ENCODE peak calls at places on chromosomes 12 and 14, in ten cellular contexts. One of them, this sample, is unnamed.

GRCh38 chr12:13816394-13816793 is 165.0 kb downstream of the GRIN2B start:
- DNase-seq in neural progenitor cell: peak; percentile 61
- DNase-seq in fibroblast of lung: no peak
- DNase-seq in kidney epithelial cell: no peak
- DNase-seq in testis: no peak
- DNase-seq in thoracic aorta: no peak
- DNase-seq in gastrocnemius medialis: no peak
- DNase-seq in HCT116: no peak
- DNase-seq in sigmoid colon: no peak
- DNase-seq in CD8-positive, alpha-beta T cell: no peak
- DNase-seq in this sample: no peak

GRCh38 chr14:66634876-66635275 is 126.9 kb downstream of the GPHN start:
- DNase-seq in neural progenitor cell: no peak
- DNase-seq in fibroblast of lung: peak; percentile 35
- DNase-seq in kidney epithelial cell: no peak
- DNase-seq in testis: no peak
- DNase-seq in thoracic aorta: no peak
- DNase-seq in gastrocnemius medialis: no peak
- DNase-seq in HCT116: no peak
- DNase-seq in sigmoid colon: no peak
- DNase-seq in CD8-positive, alpha-beta T cell: no peak
- DNase-seq in this sample: no peak

GRCh38 chr12:59472273-59472672 is 123.6 kb upstream of the SLC16A7 start:
- DNase-seq in neural progenitor cell: no peak
- DNase-seq in fibroblast of lung: no peak
- DNase-seq in kidney epithelial cell: no peak
- DNase-seq in testis: no peak
- DNase-seq in thoracic aorta: no peak
- DNase-seq in gastrocnemius medialis: no peak
- DNase-seq in HCT116: no peak
- DNase-seq in sigmoid colon: no peak
- DNase-seq in CD8-positive, alpha-beta T cell: no peak
- DNase-seq in this sample: no peak

GRCh38 chr14:93832076-93832475 is 43.8 kb upstream of the PRIMA1 start:
- DNase-seq in neural progenitor cell: no peak
- DNase-seq in fibroblast of lung: no peak
- DNase-seq in kidney epithelial cell: no peak
- DNase-seq in testis: no peak
- DNase-seq in thoracic aorta: no peak
- DNase-seq in gastrocnemius medialis: no peak
- DNase-seq in HCT116: no peak
- DNase-seq in sigmoid colon: no peak
- DNase-seq in CD8-positive, alpha-beta T cell: no peak
- DNase-seq in this sample: no peak

GRCh38 chr14:105120056-105120455 is 48.5 kb downstream of the JAG2 start:
- DNase-seq in neural progenitor cell: no peak
- DNase-seq in fibroblast of lung: no peak
- DNase-seq in kidney epithelial cell: no peak
- DNase-seq in testis: no peak
- DNase-seq in thoracic aorta: no peak
- DNase-seq in gastrocnemius medialis: no peak
- DNase-seq in HCT116: no peak
- DNase-seq in sigmoid colon: no peak
- DNase-seq in CD8-positive, alpha-beta T cell: no peak
- DNase-seq in this sample: no peak

GRCh38 chr12:7058163-7058845 is 2.2 kb upstream of the C1S start:
- DNase-seq in neural progenitor cell: no peak
- DNase-seq in fibroblast of lung: no peak
- DNase-seq in kidney epithelial cell: no peak
- DNase-seq in testis: no peak
- DNase-seq in thoracic aorta: no peak
- DNase-seq in gastrocnemius medialis: no peak
- DNase-seq in HCT116: no peak
- DNase-seq in sigmoid colon: no peak
- DNase-seq in CD8-positive, alpha-beta T cell: no peak
- DNase-seq in this sample: no peak

GRCh38 chr14:51298895-51299294 is 58.8 kb downstream of the TMX1 start:
- DNase-seq in neural progenitor cell: no peak
- DNase-seq in fibroblast of lung: peak; percentile 37
- DNase-seq in kidney epithelial cell: no peak
- DNase-seq in testis: no peak
- DNase-seq in thoracic aorta: no peak
- DNase-seq in gastrocnemius medialis: no peak
- DNase-seq in HCT116: no peak
- DNase-seq in sigmoid colon: no peak
- DNase-seq in CD8-positive, alpha-beta T cell: no peak
- DNase-seq in this sample: no peak

GRCh38 chr14:57057803-57058202 is 210.9 kb downstream of the EXOC5 start:
- DNase-seq in neural progenitor cell: no peak
- DNase-seq in fibroblast of lung: no peak
- DNase-seq in kidney epithelial cell: no peak
- DNase-seq in testis: no peak
- DNase-seq in thoracic aorta: no peak
- DNase-seq in gastrocnemius medialis: no peak
- DNase-seq in HCT116: no peak
- DNase-seq in sigmoid colon: no peak
- DNase-seq in CD8-positive, alpha-beta T cell: no peak
- DNase-seq in this sample: no peak

GRCh38 chr14:21867541-21867940 is 193.9 kb upstream of the OR4E1 start:
- DNase-seq in neural progenitor cell: no peak
- DNase-seq in fibroblast of lung: no peak
- DNase-seq in kidney epithelial cell: no peak
- DNase-seq in testis: no peak
- DNase-seq in thoracic aorta: no peak
- DNase-seq in gastrocnemius medialis: no peak
- DNase-seq in HCT116: no peak
- DNase-seq in sigmoid colon: no peak
- DNase-seq in CD8-positive, alpha-beta T cell: no peak
- DNase-seq in this sample: no peak

GRCh38 chr14:38210587-38211257 is 3.0 kb downstream of the SSTR1 start:
- DNase-seq in neural progenitor cell: peak; percentile 69
- DNase-seq in fibroblast of lung: peak; percentile 51
- DNase-seq in kidney epithelial cell: no peak
- DNase-seq in testis: peak; percentile 29
- DNase-seq in thoracic aorta: no peak
- DNase-seq in gastrocnemius medialis: no peak
- DNase-seq in HCT116: no peak
- DNase-seq in sigmoid colon: no peak
- DNase-seq in CD8-positive, alpha-beta T cell: no peak
- DNase-seq in this sample: no peak

DNA sequence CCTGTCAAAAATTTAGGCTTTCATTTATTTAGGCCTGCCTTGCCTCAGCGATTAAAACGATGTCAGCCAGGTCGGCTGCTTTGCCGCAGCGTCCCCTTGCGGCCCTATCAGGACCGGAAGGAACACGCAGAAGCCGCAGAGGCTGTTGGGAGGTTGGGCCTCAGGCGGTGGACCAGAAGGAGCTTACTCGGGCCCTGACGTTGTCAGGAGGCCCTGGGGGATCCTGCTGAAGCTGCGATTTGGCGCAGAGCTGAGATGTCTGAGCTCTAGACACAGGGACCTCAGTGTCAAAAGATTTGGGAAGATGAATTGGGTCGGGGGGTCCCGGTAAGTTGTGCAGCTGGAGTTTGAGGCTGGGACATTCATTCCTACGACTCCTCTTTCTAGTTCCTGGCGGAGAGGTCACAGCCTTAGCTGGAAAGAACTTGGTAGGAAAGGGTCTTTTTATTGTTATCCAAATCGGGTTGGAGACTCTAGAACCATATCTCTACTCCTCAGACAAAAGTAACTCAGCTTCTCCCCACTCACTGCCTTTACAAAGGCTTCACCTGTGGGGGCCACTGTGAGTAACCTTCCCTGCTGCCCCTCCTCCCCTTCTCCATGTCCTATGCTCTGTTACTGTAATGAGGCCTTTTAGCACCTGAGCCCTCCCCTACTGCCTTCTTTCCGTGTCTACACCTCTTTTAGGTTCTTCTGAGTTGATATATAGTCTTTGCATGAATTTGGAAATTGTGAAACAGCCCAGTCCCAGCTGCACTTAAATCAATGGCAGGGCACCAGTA is 6.6 kb upstream of the ABCD2 start:
- DNase-seq in neural progenitor cell: peak; percentile 9
- DNase-seq in fibroblast of lung: no peak
- DNase-seq in kidney epithelial cell: no peak
- DNase-seq in testis: peak; percentile 71
- DNase-seq in thoracic aorta: no peak
- DNase-seq in gastrocnemius medialis: no peak
- DNase-seq in HCT116: no peak
- DNase-seq in sigmoid colon: no peak
- DNase-seq in CD8-positive, alpha-beta T cell: no peak
- DNase-seq in this sample: no peak
- TF ChIP-seq CTCF in neural progenitor cell: no peak
- TF ChIP-seq CTCF in fibroblast of lung: no peak
- TF ChIP-seq CTCF in kidney epithelial cell: no peak
- TF ChIP-seq CTCF in testis: no peak
- TF ChIP-seq CTCF in thoracic aorta: no peak
- TF ChIP-seq CTCF in gastrocnemius medialis: no peak
- TF ChIP-seq CTCF in HCT116: no peak
- TF ChIP-seq CTCF in sigmoid colon: no peak
- TF ChIP-seq CTCF in CD8-positive, alpha-beta T cell: no peak
- TF ChIP-seq CTCF in this sample: no peak

DNA sequence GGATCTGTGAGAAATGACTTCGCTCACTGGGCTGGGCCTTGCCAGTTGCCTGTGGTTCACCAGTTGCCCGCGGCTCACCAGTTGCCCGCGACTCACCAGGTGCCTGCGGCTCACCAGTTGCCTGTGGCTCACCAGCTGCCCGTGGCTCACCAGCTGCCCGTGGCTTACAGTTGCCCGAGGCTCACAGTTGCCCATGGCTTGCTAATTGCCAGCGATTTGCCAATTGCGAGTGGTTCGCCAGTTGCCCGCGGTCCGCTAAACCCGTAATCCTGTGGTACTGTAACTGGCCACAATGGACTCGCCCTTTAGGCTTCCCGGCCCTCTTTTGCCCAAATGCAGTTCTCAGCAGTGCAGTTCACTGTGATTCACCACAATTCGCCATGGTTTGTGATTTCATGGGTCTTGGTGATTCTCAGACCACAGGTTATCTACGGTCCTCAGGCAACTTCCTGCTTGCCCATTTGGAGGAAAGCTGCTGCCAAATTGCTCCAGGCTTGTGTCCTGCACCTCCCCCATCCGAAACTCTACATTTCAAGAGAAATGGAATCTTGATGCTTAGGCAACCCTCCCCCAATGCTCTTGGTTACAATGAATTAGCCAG is 15.0 kb upstream of the MEG3 start:
- DNase-seq in neural progenitor cell: no peak
- DNase-seq in fibroblast of lung: peak; percentile 77
- DNase-seq in kidney epithelial cell: no peak
- DNase-seq in testis: no peak
- DNase-seq in thoracic aorta: no peak
- DNase-seq in gastrocnemius medialis: no peak
- DNase-seq in HCT116: no peak
- DNase-seq in sigmoid colon: no peak
- DNase-seq in CD8-positive, alpha-beta T cell: no peak
- DNase-seq in this sample: no peak
- H3K27me3 ChIP-seq in neural progenitor cell: no peaks in the 10 kb centered on the region
- H3K27me3 ChIP-seq in fibroblast of lung: no peaks in the 10 kb centered on the region
- H3K27me3 ChIP-seq in kidney epithelial cell: peaks cover 29% of the 10 kb centered on the region
- H3K27me3 ChIP-seq in testis: no peaks in the 10 kb centered on the region
- H3K27me3 ChIP-seq in thoracic aorta: no peaks in the 10 kb centered on the region
- H3K27me3 ChIP-seq in gastrocnemius medialis: peaks cover 10% of the 10 kb centered on the region
- H3K27me3 ChIP-seq in HCT116: no peaks in the 10 kb centered on the region
- H3K27me3 ChIP-seq in sigmoid colon: peaks cover 3% of the 10 kb centered on the region
- H3K27me3 ChIP-seq in CD8-positive, alpha-beta T cell: no peaks in the 10 kb centered on the region
- H3K27me3 ChIP-seq in this sample: no peaks in the 10 kb centered on the region

DNA sequence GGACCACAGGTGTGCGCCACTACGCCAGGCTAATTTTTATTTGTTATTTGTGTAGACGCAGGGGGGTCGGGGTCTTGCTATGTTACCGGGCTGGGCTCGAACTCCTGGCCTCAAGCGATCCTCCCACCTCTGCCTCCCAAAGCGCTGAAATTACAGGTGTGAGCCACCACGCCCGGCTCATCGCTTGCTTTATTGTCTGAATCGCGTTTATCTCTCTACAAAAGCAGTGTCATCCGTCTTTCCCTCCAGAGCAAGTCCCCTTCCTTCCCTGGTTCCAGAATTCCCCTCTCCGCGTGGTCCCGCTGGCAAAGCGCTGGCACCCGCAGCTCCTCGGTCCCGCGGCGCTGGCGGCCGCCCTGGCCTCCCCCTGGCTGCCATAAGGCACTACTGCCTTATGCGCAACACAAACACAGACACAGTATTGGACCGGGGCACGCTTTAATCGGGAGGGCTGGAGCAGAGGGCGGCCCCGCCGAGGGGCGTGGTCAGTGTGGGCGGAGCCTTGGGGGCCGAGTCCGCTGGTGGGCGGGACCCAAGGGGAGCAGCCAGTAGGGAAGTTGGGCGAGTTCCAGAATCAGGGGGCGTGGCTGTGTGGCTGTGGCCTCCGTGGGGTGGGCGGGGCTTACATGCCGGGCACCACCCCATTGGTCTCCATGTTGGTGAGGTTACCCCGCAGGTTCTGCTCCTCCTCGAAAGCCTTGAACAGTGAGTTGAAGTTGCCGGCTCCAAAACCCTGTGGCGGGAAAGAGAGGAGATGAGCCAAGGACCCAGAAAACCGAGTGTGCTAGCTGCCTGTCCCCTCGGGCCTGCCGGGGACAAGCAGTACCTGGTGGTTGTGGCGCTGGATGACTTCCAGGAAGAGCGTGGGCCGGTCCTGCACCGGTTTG is 19.3 kb downstream of the HPD start:
- DNase-seq in neural progenitor cell: peak; percentile 100
- DNase-seq in fibroblast of lung: peak; percentile 93
- DNase-seq in kidney epithelial cell: peak; percentile 86
- DNase-seq in testis: peak; percentile 100
- DNase-seq in thoracic aorta: peak; percentile 100
- DNase-seq in gastrocnemius medialis: peak; percentile 98
- DNase-seq in HCT116: peak; percentile 95
- DNase-seq in sigmoid colon: peak; percentile 100
- DNase-seq in CD8-positive, alpha-beta T cell: peak; percentile 100
- DNase-seq in this sample: peak; percentile 97
- TF ChIP-seq CTCF in neural progenitor cell: peak; percentile 43
- TF ChIP-seq CTCF in fibroblast of lung: peak; percentile 50
- TF ChIP-seq CTCF in kidney epithelial cell: peak; percentile 22
- TF ChIP-seq CTCF in testis: peak; percentile 29
- TF ChIP-seq CTCF in thoracic aorta: peak; percentile 43
- TF ChIP-seq CTCF in gastrocnemius medialis: peak; percentile 64
- TF ChIP-seq CTCF in HCT116: no peak
- TF ChIP-seq CTCF in sigmoid colon: peak; percentile 50
- TF ChIP-seq CTCF in CD8-positive, alpha-beta T cell: peak; percentile 27
- TF ChIP-seq CTCF in this sample: peak; percentile 44

DNA sequence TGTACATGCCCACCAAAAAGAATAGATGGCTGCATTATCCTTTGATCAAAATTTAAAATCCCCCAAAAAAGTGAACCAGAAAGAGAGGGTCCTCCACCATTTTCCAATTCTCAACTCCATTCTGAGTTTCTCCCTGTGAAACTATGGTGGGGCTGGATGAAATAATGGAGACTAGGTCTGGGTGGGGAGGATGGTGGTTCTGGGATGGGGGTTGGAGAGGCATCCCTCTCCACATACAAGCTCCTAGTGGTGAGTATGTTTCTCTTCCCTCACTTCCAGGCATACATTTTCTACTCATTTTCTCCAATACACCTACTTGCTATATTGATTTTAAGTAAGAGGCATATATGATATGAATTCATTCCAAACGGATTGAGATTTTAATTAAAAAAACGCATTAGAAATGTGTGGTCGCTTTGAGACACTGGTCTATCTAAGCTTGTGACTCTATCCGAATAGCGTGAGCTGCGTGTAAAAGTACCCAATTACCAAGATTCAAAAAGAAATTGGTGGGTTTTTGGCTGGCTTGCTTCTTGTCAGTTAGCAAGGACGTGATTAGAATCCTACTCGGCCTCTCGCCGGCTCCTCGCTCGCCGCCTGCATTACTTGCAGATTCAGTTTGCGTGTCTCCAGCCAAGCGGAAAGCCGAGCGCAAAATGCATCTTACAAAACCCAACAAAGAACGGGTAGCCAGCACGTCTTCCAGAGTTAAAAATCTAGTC is 3.5 kb downstream of the ASCL1 start:
- DNase-seq in neural progenitor cell: peak; percentile 77
- DNase-seq in fibroblast of lung: no peak
- DNase-seq in kidney epithelial cell: no peak
- DNase-seq in testis: no peak
- DNase-seq in thoracic aorta: no peak
- DNase-seq in gastrocnemius medialis: no peak
- DNase-seq in HCT116: no peak
- DNase-seq in sigmoid colon: no peak
- DNase-seq in CD8-positive, alpha-beta T cell: no peak
- DNase-seq in this sample: no peak
- H3K27me3 ChIP-seq in neural progenitor cell: peaks cover 100% of the 10 kb centered on the region
- H3K27me3 ChIP-seq in fibroblast of lung: peaks cover 18% of the 10 kb centered on the region
- H3K27me3 ChIP-seq in kidney epithelial cell: peaks cover 82% of the 10 kb centered on the region
- H3K27me3 ChIP-seq in testis: no peaks in the 10 kb centered on the region
- H3K27me3 ChIP-seq in thoracic aorta: no peaks in the 10 kb centered on the region
- H3K27me3 ChIP-seq in gastrocnemius medialis: peaks cover 87% of the 10 kb centered on the region
- H3K27me3 ChIP-seq in HCT116: peaks cover 13% of the 10 kb centered on the region
- H3K27me3 ChIP-seq in sigmoid colon: peaks cover 52% of the 10 kb centered on the region
- H3K27me3 ChIP-seq in CD8-positive, alpha-beta T cell: peaks cover 25% of the 10 kb centered on the region
- H3K27me3 ChIP-seq in this sample: no peaks in the 10 kb centered on the region

This sample was measured in ascending aorta.